ENCODE peak calls at places on chromosomes 12 and 14, in six cellular contexts. One of them, this sample, is unnamed.
A peak's percentile ranks its signal among the peaks of the same experiment; 100 is the strongest.

GRCh38 chr14:91352101-91352500 is 65.5 kb downstream of the CCDC88C start:
- DNase-seq in upper lobe of right lung: peak; percentile 74
- DNase-seq in WERI-Rb-1: no peak
- DNase-seq in cardiac muscle cell: peak; percentile 45
- DNase-seq in foreskin fibroblast: peak; percentile 17
- DNase-seq in lower leg skin: no peak
- DNase-seq in this sample: peak; percentile 8

GRCh38 chr14:88614218-88614907 is 51.5 kb downstream of the ZC3H14 start:
- DNase-seq in cardiac muscle cell: peak; percentile 72
- DNase-seq in upper lobe of right lung: no peak
- DNase-seq in WERI-Rb-1: no peak
- DNase-seq in lower leg skin: no peak
- DNase-seq in foreskin fibroblast: peak; percentile 69
- DNase-seq in this sample: peak; percentile 75

GRCh38 chr12:50603817-50604639 is 99.2 kb downstream of the DIP2B start:
- DNase-seq in lower leg skin: no peak
- DNase-seq in cardiac muscle cell: peak; percentile 96
- DNase-seq in WERI-Rb-1: no peak
- DNase-seq in upper lobe of right lung: no peak
- DNase-seq in foreskin fibroblast: peak; percentile 80
- DNase-seq in this sample: peak; percentile 96

GRCh38 chr12:99600388-99600787 is 47.2 kb upstream of the GARIN6 start:
- DNase-seq in foreskin fibroblast: no peak
- DNase-seq in cardiac muscle cell: no peak
- DNase-seq in WERI-Rb-1: no peak
- DNase-seq in lower leg skin: no peak
- DNase-seq in upper lobe of right lung: no peak
- DNase-seq in this sample: no peak

GRCh38 chr12:102067574-102068258 is 5.9 kb upstream of the WASHC3 start:
- DNase-seq in upper lobe of right lung: no peak
- DNase-seq in foreskin fibroblast: peak; percentile 74
- DNase-seq in WERI-Rb-1: no peak
- DNase-seq in cardiac muscle cell: no peak
- DNase-seq in lower leg skin: no peak
- DNase-seq in this sample: no peak

GRCh38 chr12:265096-265495 is 2.5 kb upstream of the SLC6A13 start:
- DNase-seq in cardiac muscle cell: no peak
- DNase-seq in lower leg skin: no peak
- DNase-seq in foreskin fibroblast: no peak
- DNase-seq in WERI-Rb-1: no peak
- DNase-seq in upper lobe of right lung: no peak
- DNase-seq in this sample: no peak

GRCh38 chr12:66459944-66460482 is 157.7 kb downstream of the HELB start:
- DNase-seq in cardiac muscle cell: no peak
- DNase-seq in WERI-Rb-1: no peak
- DNase-seq in lower leg skin: no peak
- DNase-seq in upper lobe of right lung: no peak
- DNase-seq in foreskin fibroblast: no peak
- DNase-seq in this sample: no peak

GRCh38 chr14:54291491-54292191 is 105.2 kb upstream of the CDKN3 start:
- DNase-seq in lower leg skin: no peak
- DNase-seq in cardiac muscle cell: peak; percentile 67
- DNase-seq in upper lobe of right lung: no peak
- DNase-seq in WERI-Rb-1: no peak
- DNase-seq in foreskin fibroblast: no peak
- DNase-seq in this sample: peak; percentile 59

GRCh38 chr14:77620222-77620865 is 3.9 kb upstream of the SPTLC2 start:
- DNase-seq in foreskin fibroblast: no peak
- DNase-seq in WERI-Rb-1: no peak
- DNase-seq in lower leg skin: no peak
- DNase-seq in upper lobe of right lung: no peak
- DNase-seq in cardiac muscle cell: no peak
- DNase-seq in this sample: no peak

GRCh38 chr14:22391908-22392307 is 197.1 kb downstream of the DAD1 start:
- DNase-seq in foreskin fibroblast: peak; percentile 71
- DNase-seq in lower leg skin: no peak
- DNase-seq in WERI-Rb-1: peak; percentile 68
- DNase-seq in cardiac muscle cell: peak; percentile 88
- DNase-seq in upper lobe of right lung: peak; percentile 64
- DNase-seq in this sample: peak; percentile 86

GRCh38 chr14:100091386-100091785 is 26.2 kb downstream of the EVL start:
- DNase-seq in lower leg skin: peak; percentile 26
- DNase-seq in WERI-Rb-1: no peak
- DNase-seq in upper lobe of right lung: no peak
- DNase-seq in foreskin fibroblast: no peak
- DNase-seq in cardiac muscle cell: no peak
- DNase-seq in this sample: no peak

GRCh38 chr14:23829736-23830474 is 123.7 kb upstream of the DHRS4 start:
- DNase-seq in cardiac muscle cell: peak; percentile 85
- DNase-seq in upper lobe of right lung: no peak
- DNase-seq in foreskin fibroblast: peak; percentile 90
- DNase-seq in WERI-Rb-1: no peak
- DNase-seq in lower leg skin: no peak
- DNase-seq in this sample: peak; percentile 83

GRCh38 chr12:26488339-26488738 is 293.0 kb downstream of the SSPN start:
- DNase-seq in upper lobe of right lung: no peak
- DNase-seq in lower leg skin: no peak
- DNase-seq in WERI-Rb-1: no peak
- DNase-seq in foreskin fibroblast: no peak
- DNase-seq in cardiac muscle cell: no peak
- DNase-seq in this sample: no peak

GRCh38 chr12:99099786-99100185 is 454.7 kb downstream of the APAF1 start:
- DNase-seq in foreskin fibroblast: no peak
- DNase-seq in WERI-Rb-1: no peak
- DNase-seq in cardiac muscle cell: no peak
- DNase-seq in lower leg skin: no peak
- DNase-seq in upper lobe of right lung: no peak
- DNase-seq in this sample: no peak

GRCh38 chr14:70642313-70643235 is 858 bp downstream of the TTC9 start:
- DNase-seq in cardiac muscle cell: peak; percentile 1
- DNase-seq in foreskin fibroblast: peak; percentile 20
- DNase-seq in WERI-Rb-1: peak; percentile 26
- DNase-seq in lower leg skin: no peak
- DNase-seq in upper lobe of right lung: peak; percentile 66
- DNase-seq in this sample: no peak

GRCh38 chr12:39852346-39852745 is 232.7 kb upstream of the ABCD2 start:
- DNase-seq in cardiac muscle cell: no peak
- DNase-seq in lower leg skin: no peak
- DNase-seq in upper lobe of right lung: no peak
- DNase-seq in foreskin fibroblast: no peak
- DNase-seq in WERI-Rb-1: no peak
- DNase-seq in this sample: no peak

GRCh38 chr12:101599771-101600486 is 5.2 kb downstream of the MYBPC1 start:
- DNase-seq in upper lobe of right lung: no peak
- DNase-seq in WERI-Rb-1: no peak
- DNase-seq in foreskin fibroblast: no peak
- DNase-seq in cardiac muscle cell: no peak
- DNase-seq in lower leg skin: no peak
- DNase-seq in this sample: no peak

GRCh38 chr12:4001869-4002268 is 128.7 kb upstream of the PARP11 start:
- DNase-seq in foreskin fibroblast: no peak
- DNase-seq in cardiac muscle cell: no peak
- DNase-seq in WERI-Rb-1: no peak
- DNase-seq in lower leg skin: peak; percentile 36
- DNase-seq in upper lobe of right lung: no peak
- DNase-seq in this sample: no peak

GRCh38 chr14:40004871-40005503 is 572.8 kb upstream of the FBXO33 start:
- DNase-seq in upper lobe of right lung: no peak
- DNase-seq in foreskin fibroblast: no peak
- DNase-seq in cardiac muscle cell: no peak
- DNase-seq in lower leg skin: no peak
- DNase-seq in WERI-Rb-1: no peak
- DNase-seq in this sample: no peak

GRCh38 chr12:3628629-3629028 is 124.3 kb downstream of the CRACR2A start:
- DNase-seq in lower leg skin: peak; percentile 68
- DNase-seq in foreskin fibroblast: no peak
- DNase-seq in upper lobe of right lung: no peak
- DNase-seq in cardiac muscle cell: no peak
- DNase-seq in WERI-Rb-1: no peak
- DNase-seq in this sample: no peak

GRCh38 chr14:90091393-90091792 is 29.6 kb downstream of the KCNK13 start:
- DNase-seq in foreskin fibroblast: peak; percentile 60
- DNase-seq in cardiac muscle cell: peak; percentile 89
- DNase-seq in upper lobe of right lung: no peak
- DNase-seq in WERI-Rb-1: no peak
- DNase-seq in lower leg skin: no peak
- DNase-seq in this sample: peak; percentile 79

GRCh38 chr14:88002421-88002820 is 2.5 kb upstream of the GPR65 start:
- DNase-seq in lower leg skin: no peak
- DNase-seq in WERI-Rb-1: no peak
- DNase-seq in upper lobe of right lung: no peak
- DNase-seq in foreskin fibroblast: no peak
- DNase-seq in cardiac muscle cell: no peak
- DNase-seq in this sample: no peak

GRCh38 chr12:5499566-5500325 is 67.8 kb downstream of the NTF3 start:
- DNase-seq in foreskin fibroblast: peak; percentile 85
- DNase-seq in cardiac muscle cell: no peak
- DNase-seq in upper lobe of right lung: no peak
- DNase-seq in lower leg skin: peak; percentile 2
- DNase-seq in WERI-Rb-1: no peak
- DNase-seq in this sample: no peak

GRCh38 chr12:124505001-124505818 is 62.2 kb downstream of the NCOR2 start:
- DNase-seq in upper lobe of right lung: no peak
- DNase-seq in WERI-Rb-1: no peak
- DNase-seq in foreskin fibroblast: no peak
- DNase-seq in cardiac muscle cell: no peak
- DNase-seq in lower leg skin: no peak
- DNase-seq in this sample: no peak

GRCh38 chr14:20686386-20687143 is 2.0 kb upstream of the ANG start:
- DNase-seq in WERI-Rb-1: no peak
- DNase-seq in foreskin fibroblast: no peak
- DNase-seq in upper lobe of right lung: no peak
- DNase-seq in cardiac muscle cell: no peak
- DNase-seq in lower leg skin: no peak
- DNase-seq in this sample: no peak

GRCh38 chr12:6698352-6699046 is 2.1 kb downstream of the PIANP start:
- DNase-seq in WERI-Rb-1: no peak
- DNase-seq in lower leg skin: no peak
- DNase-seq in foreskin fibroblast: no peak
- DNase-seq in upper lobe of right lung: no peak
- DNase-seq in cardiac muscle cell: no peak
- DNase-seq in this sample: no peak

GRCh38 chr12:6696690-6697583 is 3.7 kb downstream of the PIANP start:
- DNase-seq in WERI-Rb-1: no peak
- DNase-seq in lower leg skin: no peak
- DNase-seq in cardiac muscle cell: no peak
- DNase-seq in foreskin fibroblast: no peak
- DNase-seq in upper lobe of right lung: no peak
- DNase-seq in this sample: no peak

GRCh38 chr12:6699259-6699988 is 1.2 kb downstream of the PIANP start:
- DNase-seq in WERI-Rb-1: no peak
- DNase-seq in cardiac muscle cell: no peak
- DNase-seq in foreskin fibroblast: peak; percentile 19
- DNase-seq in upper lobe of right lung: peak; percentile 35
- DNase-seq in lower leg skin: no peak
- DNase-seq in this sample: no peak

GRCh38 chr12:6695313-6696045 is 5.1 kb downstream of the PIANP start:
- DNase-seq in WERI-Rb-1: no peak
- DNase-seq in upper lobe of right lung: no peak
- DNase-seq in lower leg skin: no peak
- DNase-seq in cardiac muscle cell: no peak
- DNase-seq in foreskin fibroblast: no peak
- DNase-seq in this sample: no peak

DNA sequence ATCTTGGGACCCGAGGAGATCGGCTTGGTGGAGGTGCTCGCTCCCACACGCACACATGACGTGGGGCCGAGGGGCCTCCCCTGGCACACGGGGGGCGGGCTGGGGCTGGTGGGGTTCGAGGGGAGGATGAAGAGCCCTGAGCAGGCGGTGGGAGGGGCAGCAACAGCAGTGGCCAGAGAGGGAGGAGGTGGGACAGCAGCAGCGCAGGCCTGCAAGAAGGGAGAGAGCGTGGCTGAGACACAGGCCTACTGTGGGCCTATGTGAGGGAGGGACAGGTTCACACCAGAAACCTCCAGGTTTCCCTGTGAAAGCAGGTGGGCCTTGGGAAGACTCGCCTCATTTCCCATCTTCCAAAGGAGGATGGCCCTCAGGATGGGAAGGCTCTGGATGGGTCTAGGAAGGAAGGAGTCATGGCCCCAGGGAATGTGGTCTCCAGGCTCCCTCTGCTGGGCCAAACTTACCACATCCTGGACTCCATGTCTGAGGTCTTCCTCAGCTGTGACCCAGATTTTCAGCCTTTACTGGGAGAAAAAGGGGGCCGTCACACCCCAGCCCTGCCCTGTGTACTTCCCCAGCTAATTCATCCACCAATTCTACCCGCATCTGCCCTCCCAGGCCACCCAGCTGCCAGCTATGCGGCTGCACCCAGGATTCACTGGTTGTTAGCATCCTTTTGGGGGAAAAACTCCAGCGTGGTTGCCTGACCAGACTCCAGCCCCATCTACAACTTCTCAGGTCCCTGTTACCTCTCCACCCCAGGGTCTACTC is 2.8 kb downstream of the PIANP start:
- DNase-seq in upper lobe of right lung: no peak
- DNase-seq in WERI-Rb-1: peak; percentile 65
- DNase-seq in cardiac muscle cell: peak; percentile 71
- DNase-seq in lower leg skin: no peak
- DNase-seq in foreskin fibroblast: peak; percentile 86
- DNase-seq in this sample: peak; percentile 70
- TF ChIP-seq CTCF in upper lobe of right lung: peak; percentile 33
- TF ChIP-seq CTCF in WERI-Rb-1: peak; percentile 85
- TF ChIP-seq CTCF in cardiac muscle cell: peak; percentile 67
- TF ChIP-seq CTCF in lower leg skin: no peak
- TF ChIP-seq CTCF in foreskin fibroblast: peak; percentile 71
- TF ChIP-seq CTCF in this sample: peak; percentile 68

GRCh38 chr12:68934392-68934791 is 1.4 kb upstream of the CPM start:
- DNase-seq in lower leg skin: no peak
- DNase-seq in upper lobe of right lung: no peak
- DNase-seq in WERI-Rb-1: no peak
- DNase-seq in foreskin fibroblast: no peak
- DNase-seq in cardiac muscle cell: no peak
- DNase-seq in this sample: no peak
- H3K4me3 ChIP-seq in lower leg skin: no peak overlapping the region
- H3K4me3 ChIP-seq in upper lobe of right lung: no peak overlapping the region
- H3K4me3 ChIP-seq in WERI-Rb-1: no peak overlapping the region
- H3K4me3 ChIP-seq in foreskin fibroblast: no peak overlapping the region
- H3K4me3 ChIP-seq in cardiac muscle cell: no peak overlapping the region
- H3K4me3 ChIP-seq in this sample: no peak overlapping the region

DNA sequence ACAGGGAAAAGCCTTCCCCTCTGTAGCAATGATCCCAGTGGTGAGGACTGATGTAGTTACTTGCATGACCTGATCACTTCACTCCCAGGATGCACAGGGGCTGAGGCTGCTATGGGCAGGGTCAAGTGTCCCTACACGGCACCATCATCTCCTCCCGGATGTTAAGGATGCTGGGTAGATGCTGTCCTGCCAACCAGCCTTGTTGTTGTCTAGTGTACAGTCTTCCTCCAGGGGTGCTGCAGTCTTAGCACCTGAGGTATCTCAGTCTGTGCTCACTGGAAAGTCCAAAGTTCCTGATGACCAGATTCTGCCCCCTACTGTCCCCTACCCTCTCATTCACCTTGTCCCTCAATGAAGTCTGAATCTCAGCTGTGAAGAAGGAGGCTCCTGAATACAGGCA is 20.1 kb downstream of the CPM start:
- DNase-seq in cardiac muscle cell: no peak
- DNase-seq in lower leg skin: no peak
- DNase-seq in upper lobe of right lung: no peak
- DNase-seq in WERI-Rb-1: no peak
- DNase-seq in foreskin fibroblast: no peak
- DNase-seq in this sample: no peak
- TF ChIP-seq CTCF in cardiac muscle cell: no peak
- TF ChIP-seq CTCF in lower leg skin: no peak
- TF ChIP-seq CTCF in upper lobe of right lung: no peak
- TF ChIP-seq CTCF in WERI-Rb-1: no peak
- TF ChIP-seq CTCF in foreskin fibroblast: no peak
- TF ChIP-seq CTCF in this sample: no peak

GRCh38 chr12:114693532-114693931 is 9.6 kb upstream of the TBX3 start:
- DNase-seq in cardiac muscle cell: no peak
- DNase-seq in foreskin fibroblast: no peak
- DNase-seq in upper lobe of right lung: no peak
- DNase-seq in lower leg skin: no peak
- DNase-seq in WERI-Rb-1: no peak
- DNase-seq in this sample: no peak
- H3K4me3 ChIP-seq in cardiac muscle cell: peak overlapping the region; percentile 28
- H3K4me3 ChIP-seq in foreskin fibroblast: peak overlapping the region; percentile 83
- H3K4me3 ChIP-seq in upper lobe of right lung: no peak overlapping the region
- H3K4me3 ChIP-seq in lower leg skin: no peak overlapping the region
- H3K4me3 ChIP-seq in WERI-Rb-1: no peak overlapping the region
- H3K4me3 ChIP-seq in this sample: no peak overlapping the region